ENCODE peak calls at places on chromosomes 1 and 21, in five cellular contexts. P is cardiac muscle cell; L is CD8-positive, alpha-beta T cell; V is iPS DF 6.9; I is PC-3. K is an unnamed sample. For H3K4me1, the result is how much of the 10 kb centered on the place peaks cover.

GRCh38 chr1:228379666-228380065 is 27.0 kb downstream of the TRIM11 start:
- DNase-seq in P (no peak), L (peak), V (no peak), I (no peak), K (no peak)

GRCh38 chr1:205071801-205072200 is 12.5 kb downstream of the TMEM81 start:
- DNase-seq in P (no peak), L (no peak), V (no peak), I (no peak), K (no peak)

GRCh38 chr1:85581802-85582686 is 1.5 kb downstream of the CCN1 start:
- DNase-seq in P (peak), L (no peak), V (no peak), I (peak), K (peak)

GRCh38 chr1:158002630-158003408 is 9.4 kb downstream of the KIRREL1 start:
- DNase-seq in P (peak), L (no peak), V (no peak), I (no peak), K (no peak)

GRCh38 chr1:11806307-11806936 is 431 bp downstream of the CLCN6 start:
- DNase-seq in P (peak), L (no peak), V (no peak), I (peak), K (peak)

GRCh38 chr1:9449976-9450696 is 89.1 kb upstream of the SLC25A33 start:
- DNase-seq in P (no peak), L (no peak), V (no peak), I (no peak), K (peak)

GRCh38 chr1:3021801-3022401 is 634 bp downstream of the ACTRT2 start:
- DNase-seq in P (no peak), L (no peak), V (no peak), I (no peak), K (no peak)

GRCh38 chr1:4119516-4120220 is 219.6 kb upstream of the C1orf174 start:
- DNase-seq in P (no peak), L (no peak), V (no peak), I (no peak), K (no peak)

GRCh38 chr21:27300770-27301169 is 333.9 kb upstream of the ADAMTS5 start:
- DNase-seq in P (no peak), L (no peak), V (no peak), I (no peak), K (no peak)

GRCh38 chr1:24209097-24209496 is 22.0 kb upstream of the IFNLR1 start:
- DNase-seq in P (no peak), L (no peak), V (no peak), I (no peak), K (no peak)

GRCh38 chr1:100624886-100625430 is 87.0 kb downstream of the GPR88 start:
- DNase-seq in P (no peak), L (no peak), V (no peak), I (no peak), K (no peak)
- H3K4me1 ChIP-seq in P (under half), L (under half), V (under half), I (half or more), K (under half)

GRCh38 chr1:61056674-61057439 is 25.5 kb upstream of the NFIA start:
- DNase-seq in P (peak), L (peak), V (no peak), I (peak), K (peak)
- H3K4me1 ChIP-seq in P (under half), L (under half), V (under half), I (under half), K (under half)

DNA sequence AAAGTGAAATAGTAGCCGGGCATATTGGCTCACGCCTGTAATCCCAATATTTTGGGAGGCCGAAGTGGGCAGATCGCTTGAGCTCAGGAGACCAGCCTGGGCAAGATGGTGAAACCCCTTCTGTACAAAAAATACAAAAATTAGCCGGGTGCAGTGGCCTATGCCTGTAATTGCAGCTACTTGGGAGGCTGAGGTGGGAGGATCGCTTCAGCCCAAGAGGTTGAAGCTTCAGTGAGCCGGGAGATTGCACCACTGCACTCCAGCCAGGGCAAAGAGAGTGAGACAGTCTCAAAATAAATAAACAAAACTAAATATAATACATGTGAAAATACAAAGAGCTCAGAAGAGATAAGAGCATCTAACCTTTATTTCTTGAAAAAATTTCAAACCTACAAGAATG is 2.3 kb upstream of the MSTO1 start:
- DNase-seq in P (no peak), L (no peak), V (no peak), I (no peak), K (peak)
- H3K4me1 ChIP-seq in P (under half), L (under half), V (under half), I (under half), K (under half)

DNA sequence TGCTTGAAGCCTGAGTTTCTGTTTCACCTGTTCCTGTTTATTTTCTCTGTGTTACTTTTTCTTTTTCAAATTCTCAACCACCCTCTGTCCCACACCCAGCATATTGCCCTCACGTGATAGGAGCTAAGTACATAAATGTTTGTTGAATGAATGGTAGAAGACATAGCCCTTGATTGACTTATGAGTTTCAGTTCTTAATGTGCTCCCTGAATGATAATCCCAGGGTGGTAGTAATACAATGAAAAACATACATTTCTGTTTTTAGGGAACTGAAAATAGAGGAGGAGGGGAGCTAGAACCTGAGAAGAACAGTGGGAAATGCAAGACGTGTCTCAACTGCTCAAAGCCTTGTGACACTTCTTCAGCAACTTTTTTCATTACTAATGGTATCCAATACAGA is 147.1 kb downstream of the SPATA46 start:
- DNase-seq in P (no peak), L (no peak), V (no peak), I (no peak), K (no peak)
- H3K4me1 ChIP-seq in P (under half), L (under half), V (under half), I (under half), K (under half)

GRCh38 chr1:37033355-37034291 is 692 bp downstream of the GRIK3 start:
- DNase-seq in P (no peak), L (no peak), V (no peak), I (no peak), K (no peak)
- H3K4me1 ChIP-seq in P (under half), L (under half), V (under half), I (under half), K (under half)

DNA sequence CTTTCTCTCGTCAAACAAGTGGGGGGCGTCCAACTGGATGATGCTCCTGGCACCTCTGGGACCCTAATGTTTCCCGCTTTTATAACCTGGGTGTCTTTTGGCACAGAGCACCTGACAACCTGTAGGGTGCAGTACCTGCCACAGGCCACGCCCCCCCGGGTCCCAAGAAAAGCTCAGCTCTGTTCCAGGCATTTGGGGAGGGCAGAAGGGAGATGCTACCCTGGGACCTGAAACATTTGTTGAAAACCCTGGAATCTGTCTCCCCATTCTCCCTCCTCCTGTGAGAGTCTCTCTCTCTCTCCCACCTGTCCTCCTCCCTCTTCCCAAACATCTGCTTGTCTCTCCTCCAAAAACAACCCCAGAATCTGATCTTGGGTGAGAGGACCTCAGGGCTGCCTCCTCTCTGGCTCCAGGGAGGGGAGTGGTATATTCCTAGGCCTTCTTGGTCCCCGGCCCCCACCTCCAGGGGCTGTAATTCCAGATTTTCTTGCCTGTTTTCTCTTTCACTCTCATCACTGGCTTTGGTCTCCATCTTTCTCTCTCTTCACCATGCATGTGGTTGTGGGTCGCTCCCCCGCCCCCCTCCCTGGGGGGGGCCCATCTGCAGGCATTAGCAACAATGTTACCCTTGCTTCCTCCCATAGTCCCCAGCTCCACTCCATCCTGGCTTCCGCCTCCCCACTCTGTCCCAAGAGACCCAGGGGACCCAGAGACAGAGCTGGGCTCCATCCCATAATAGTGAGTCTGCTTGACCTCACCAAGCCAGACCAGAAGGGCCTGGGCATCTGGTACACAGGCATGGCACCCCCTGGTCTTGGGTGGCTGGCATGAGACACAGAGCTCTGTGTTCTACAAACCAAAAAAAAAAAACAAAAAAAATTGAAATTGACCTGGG is 4.1 kb downstream of the AHDC1 start:
- DNase-seq in P (no peak), L (no peak), V (no peak), I (peak), K (no peak)
- H3K4me1 ChIP-seq in P (half or more), L (half or more), V (under half), I (under half), K (half or more)